ENCODE peak calls at places on chromosomes 2 and 18, in eight cellular contexts. Q is A549; B is dorsolateral prefrontal cortex; C is AG04450; J is CD8-positive, alpha-beta T cell; F is CD8-positive, alpha-beta memory T cell; G is tibial artery; V is MM.1S. W is an unnamed sample.

GRCh38 chr2:79292936-79293335 is 133.4 kb upstream of the REG3A start:
- DNase-seq in C (no peak), J (no peak), Q (no peak), B (no peak), V (no peak), G (no peak), F (no peak), W (no peak)

GRCh38 chr2:64748561-64748960 is 94.8 kb upstream of the SERTAD2 start:
- DNase-seq in V (peak; percentile 28), J (no peak), F (no peak), C (no peak), G (no peak), B (no peak), Q (no peak), W (no peak)

GRCh38 chr2:232871418-232871834 is 1.4 kb downstream of the SNORC start:
- DNase-seq in F (no peak), V (no peak), J (no peak), B (no peak), Q (no peak), G (peak; percentile 16), C (no peak), W (no peak)

GRCh38 chr18:73431620-73432019 is 563.8 kb upstream of the NETO1 start:
- DNase-seq in G (no peak), V (no peak), Q (no peak), B (no peak), F (no peak), C (no peak), J (no peak), W (no peak)

GRCh38 chr18:29063346-29063745 is 886.4 kb upstream of the CDH2 start:
- DNase-seq in F (no peak), J (no peak), G (no peak), B (no peak), Q (no peak), C (no peak), V (no peak), W (no peak)

GRCh38 chr18:6741290-6741689 is 11.8 kb downstream of the ARHGAP28 start:
- DNase-seq in C (peak; percentile 95), B (no peak), G (peak; percentile 28), V (no peak), J (no peak), Q (peak; percentile 4), F (no peak), W (no peak)

GRCh38 chr18:80241919-80242777 is 5.2 kb downstream of the PARD6G start:
- DNase-seq in F (no peak), B (no peak), J (no peak), Q (no peak), C (no peak), V (no peak), G (no peak), W (no peak)

GRCh38 chr2:212549463-212549862 is 10.9 kb upstream of the ERBB4 start:
- DNase-seq in G (no peak), Q (no peak), J (no peak), B (no peak), V (no peak), F (no peak), C (no peak), W (no peak)

GRCh38 chr2:45661828-45662227 is 10.4 kb downstream of the PRKCE start:
- DNase-seq in C (no peak), V (no peak), F (no peak), G (no peak), J (no peak), Q (no peak), B (no peak), W (no peak)

GRCh38 chr18:54242327-54242726 is 17.9 kb upstream of the MBD2 start:
- DNase-seq in V (no peak), B (no peak), Q (no peak), J (no peak), G (no peak), C (no peak), F (no peak), W (no peak)

GRCh38 chr18:26405190-26405781 is 143.1 kb downstream of the KCTD1 start:
- DNase-seq in J (no peak), Q (peak; percentile 32), F (no peak), G (no peak), V (peak; percentile 51), C (no peak), B (peak; percentile 50), W (peak; percentile 6)

GRCh38 chr2:2747797-2748301 is 416.8 kb upstream of the MYT1L start:
- DNase-seq in V (no peak), B (no peak), C (no peak), G (no peak), F (no peak), Q (no peak), J (no peak), W (no peak)

GRCh38 chr2:54456526-54457325 is 599 bp downstream of the SPTBN1 start:
- DNase-seq in Q (peak; percentile 50), B (no peak), F (no peak), C (no peak), G (no peak), V (peak; percentile 30), J (no peak), W (no peak)

GRCh38 chr2:30705711-30706533 is 101.3 kb downstream of the CAPN13 start:
- DNase-seq in C (no peak), B (no peak), V (no peak), Q (no peak), F (no peak), J (no peak), G (no peak), W (no peak)

GRCh38 chr18:21998531-21998930 is 170.9 kb upstream of the GATA6 start:
- DNase-seq in B (no peak), J (no peak), C (no peak), F (no peak), Q (no peak), G (no peak), V (no peak), W (no peak)

DNA sequence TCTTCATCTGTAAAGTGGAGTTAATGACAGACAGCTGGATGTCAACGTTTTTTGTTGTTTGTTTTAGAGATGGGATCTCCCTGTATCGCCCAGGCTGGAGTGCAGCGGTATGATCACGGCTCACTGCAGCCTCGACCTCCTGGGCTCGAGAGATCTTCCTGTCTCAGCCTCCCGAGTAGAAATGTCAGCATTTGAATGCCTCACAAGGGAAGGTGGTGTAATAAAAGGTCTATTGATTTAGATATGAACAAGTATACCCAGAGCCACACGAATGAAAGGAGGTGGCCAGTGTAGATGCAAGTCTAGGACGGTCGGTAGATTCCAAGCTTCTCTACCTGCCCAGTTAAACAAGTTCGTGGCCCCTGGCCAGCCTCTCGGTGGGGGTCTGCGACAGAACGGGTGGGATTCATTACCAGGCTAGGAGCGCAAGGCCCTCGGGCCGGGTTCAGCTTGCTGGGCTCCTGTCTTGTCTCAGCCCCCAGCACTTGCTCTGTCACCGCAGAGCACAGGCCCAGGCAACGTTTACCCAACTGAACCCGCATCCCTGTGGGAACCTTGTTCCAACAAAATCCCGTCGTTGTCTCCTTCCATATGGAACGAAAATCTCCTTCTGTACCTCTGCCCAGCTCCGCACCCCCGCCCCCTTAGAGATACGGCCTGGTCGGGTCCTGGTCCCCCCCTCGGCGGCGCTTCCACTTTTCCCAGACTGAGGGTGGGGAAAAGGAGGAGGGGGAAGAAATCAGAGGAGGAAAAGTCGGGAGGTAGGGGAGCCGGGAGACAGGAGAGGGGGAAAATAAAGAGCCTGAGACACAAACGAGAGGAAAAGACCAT is 2.0 kb upstream of the EMX1 start:
- DNase-seq in F (no peak), J (no peak), Q (no peak), V (no peak), C (no peak), G (no peak), B (no peak), W (no peak)
- H3K4me3 ChIP-seq in F (no peak overlapping the region), J (peak overlapping the region; percentile 57), Q (peak overlapping the region; percentile 48), V (peak overlapping the region; percentile 79), C (no peak overlapping the region), G (peak overlapping the region; percentile 21), B (peak overlapping the region; percentile 31), W (no peak overlapping the region)

GRCh38 chr2:146987996-146988395 is 856.8 kb upstream of the ACVR2A start:
- DNase-seq in V (no peak), J (no peak), C (no peak), F (no peak), Q (no peak), G (no peak), B (no peak), W (no peak)

GRCh38 chr2:146990311-146990781 is 854.5 kb upstream of the ACVR2A start:
- DNase-seq in C (no peak), J (no peak), G (no peak), V (no peak), Q (no peak), F (no peak), B (no peak), W (no peak)

GRCh38 chr2:146992057-146992456 is 852.8 kb upstream of the ACVR2A start:
- DNase-seq in V (no peak), C (no peak), F (no peak), Q (no peak), J (no peak), G (no peak), B (no peak), W (no peak)

GRCh38 chr2:146992466-146992865 is 852.4 kb upstream of the ACVR2A start:
- DNase-seq in F (no peak), B (no peak), G (no peak), V (no peak), Q (no peak), C (no peak), J (no peak), W (no peak)

GRCh38 chr2:146989726-146990125 is 855.1 kb upstream of the ACVR2A start:
- DNase-seq in G (no peak), J (no peak), B (no peak), C (no peak), Q (no peak), F (no peak), V (no peak), W (no peak)
- H3K4me3 ChIP-seq in G (no peak overlapping the region), J (no peak overlapping the region), B (no peak overlapping the region), C (no peak overlapping the region), Q (no peak overlapping the region), F (no peak overlapping the region), V (no peak overlapping the region), W (no peak overlapping the region)

DNA sequence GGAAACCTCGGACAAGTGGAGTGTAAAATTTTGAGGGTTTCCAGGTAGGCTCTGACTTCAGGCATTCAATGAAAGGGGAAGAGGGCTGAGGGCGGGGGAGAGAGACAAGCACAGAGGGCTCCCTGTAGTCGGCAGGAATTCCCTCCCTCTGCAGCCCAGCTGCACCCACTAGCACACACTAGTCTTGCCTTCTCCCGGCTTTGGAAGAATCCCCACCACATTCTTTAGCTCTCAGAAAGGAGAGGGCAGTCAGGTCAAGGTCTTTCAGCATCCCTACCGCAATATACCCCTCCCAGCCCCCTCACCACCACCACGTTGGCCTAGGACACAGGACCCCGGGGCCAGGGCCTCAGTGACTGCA is 9.7 kb upstream of the SATB2 start:
- DNase-seq in C (no peak), F (no peak), J (no peak), Q (no peak), V (no peak), B (no peak), G (no peak), W (no peak)
- H3K4me3 ChIP-seq in C (no peak overlapping the region), F (no peak overlapping the region), J (no peak overlapping the region), Q (no peak overlapping the region), V (no peak overlapping the region), B (no peak overlapping the region), G (no peak overlapping the region), W (no peak overlapping the region)

DNA sequence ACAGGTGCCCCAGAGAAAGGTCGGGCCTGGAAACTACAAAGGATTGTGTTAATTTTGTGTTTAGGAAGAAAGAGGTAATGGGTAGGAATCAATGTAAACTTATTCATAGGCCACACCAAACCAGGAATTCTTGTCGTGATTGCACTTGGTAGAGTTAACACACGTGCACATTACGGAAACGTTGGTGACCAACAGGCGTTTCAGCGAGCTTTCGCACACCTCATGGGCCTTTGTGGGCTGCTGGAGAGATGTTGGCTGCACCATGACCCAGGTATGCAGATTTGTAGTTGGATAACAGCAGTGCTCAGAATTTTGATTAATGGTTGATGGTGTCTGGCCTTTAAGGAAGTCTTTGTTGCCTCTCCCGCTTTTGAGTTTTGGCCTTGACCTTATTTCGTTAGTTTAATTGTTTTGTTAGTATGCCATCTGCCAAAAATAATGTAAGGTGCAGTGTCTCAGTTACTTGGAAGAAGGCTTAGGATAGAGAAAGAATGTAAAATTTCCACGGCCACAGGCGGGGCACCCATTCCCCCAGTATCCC is 1.8 kb downstream of the ZNF236 start:
- DNase-seq in F (no peak), B (no peak), V (no peak), C (no peak), G (no peak), Q (no peak), J (no peak), W (no peak)
- H3K4me3 ChIP-seq in F (no peak overlapping the region), B (no peak overlapping the region), V (no peak overlapping the region), C (peak overlapping the region; percentile 82), G (no peak overlapping the region), Q (peak overlapping the region; percentile 71), J (no peak overlapping the region), W (no peak overlapping the region)